ENCODE peak calls at places on chromosomes 3 and 15, in ten cellular contexts. R is choroid plexus epithelial cell, Q is IMR-90, M is GM06990, J is ascending aorta, H is GM12864, Z is mesendoderm, P is adipocyte, Y is upper lobe of right lung, U is GM23248. T is an unnamed sample.

GRCh38 chr3:53845103-53845880 is 927 bp downstream of the CHDH start:
- DNase-seq in J (peak; percentile 74), U (peak; percentile 63), Q (peak; percentile 13), H (no peak), Y (peak; percentile 86), M (no peak), Z (peak; percentile 94), R (peak; percentile 41), P (peak; percentile 82), T (peak; percentile 67)

GRCh38 chr3:188729422-188729821 is 442.3 kb upstream of the TPRG1 start:
- DNase-seq in U (no peak), P (no peak), Y (no peak), R (no peak), M (no peak), Q (no peak), Z (no peak), J (no peak), H (no peak), T (no peak)

GRCh38 chr3:18189651-18190050 is 235.5 kb downstream of the SATB1 start:
- DNase-seq in M (no peak), P (peak; percentile 52), H (no peak), Z (no peak), J (no peak), Y (no peak), U (peak; percentile 78), R (peak; percentile 64), Q (peak; percentile 19), T (peak; percentile 8)

GRCh38 chr15:40082195-40082868 is 26.3 kb downstream of the BMF start:
- DNase-seq in Y (no peak), P (no peak), U (no peak), J (no peak), Z (no peak), R (no peak), H (no peak), M (no peak), Q (no peak), T (no peak)

GRCh38 chr3:141092663-141093062 is 41.5 kb downstream of the SPSB4 start:
- DNase-seq in R (no peak), J (no peak), P (no peak), Q (no peak), H (no peak), Y (no peak), U (no peak), Z (no peak), M (no peak), T (no peak)

GRCh38 chr15:38084289-38084688 is 149.8 kb downstream of the TMCO5A start:
- DNase-seq in Y (no peak), Z (no peak), P (no peak), M (peak; percentile 66), H (peak; percentile 60), R (peak; percentile 61), J (no peak), Q (peak; percentile 48), U (peak; percentile 50), T (peak; percentile 65)

GRCh38 chr3:123559040-123559861 is 25.6 kb downstream of the HACD2 start:
- DNase-seq in H (no peak), Y (no peak), U (peak; percentile 77), P (peak; percentile 84), Q (peak; percentile 64), Z (peak; percentile 42), R (peak; percentile 79), J (no peak), M (peak; percentile 10), T (peak; percentile 74)

GRCh38 chr3:195023989-195024388 is 247.0 kb downstream of the XXYLT1 start:
- DNase-seq in P (no peak), H (no peak), J (no peak), Z (no peak), Q (no peak), Y (peak; percentile 3), R (no peak), M (no peak), U (no peak), T (no peak)

GRCh38 chr3:171792549-171792948 is 17.7 kb downstream of the PLD1 start:
- DNase-seq in Q (no peak), H (no peak), M (no peak), P (no peak), U (no peak), Y (no peak), R (no peak), Z (no peak), J (no peak), T (no peak)

GRCh38 chr3:183385698-183386590 is 42.5 kb downstream of the MCF2L2 start:
- DNase-seq in J (peak; percentile 71), Y (no peak), M (peak; percentile 28), R (peak; percentile 90), H (peak; percentile 33), Z (peak; percentile 75), U (peak; percentile 85), Q (peak; percentile 71), P (peak; percentile 91), T (peak; percentile 86)

GRCh38 chr3:37989821-37990480 is 635 bp upstream of the VILL start:
- DNase-seq in U (no peak), R (no peak), Y (peak; percentile 46), Z (no peak), H (no peak), Q (no peak), J (no peak), M (no peak), P (no peak), T (no peak)

GRCh38 chr3:37991823-37992222 is 1.2 kb downstream of the VILL start:
- DNase-seq in R (no peak), Y (peak; percentile 57), M (no peak), P (no peak), Z (no peak), U (no peak), Q (no peak), J (no peak), H (no peak), T (no peak)

GRCh38 chr3:37992271-37993066 is 1.9 kb downstream of the VILL start:
- DNase-seq in H (no peak), Y (peak; percentile 61), J (no peak), Q (no peak), U (no peak), P (no peak), M (no peak), R (no peak), Z (peak; percentile 36), T (peak; percentile 63)

GRCh38 chr3:37990527-37990926 is at the start of gene VILL:
- DNase-seq in H (no peak), J (no peak), U (no peak), Z (no peak), R (no peak), Y (peak; percentile 76), Q (no peak), M (no peak), P (no peak), T (peak; percentile 82)

DNA sequence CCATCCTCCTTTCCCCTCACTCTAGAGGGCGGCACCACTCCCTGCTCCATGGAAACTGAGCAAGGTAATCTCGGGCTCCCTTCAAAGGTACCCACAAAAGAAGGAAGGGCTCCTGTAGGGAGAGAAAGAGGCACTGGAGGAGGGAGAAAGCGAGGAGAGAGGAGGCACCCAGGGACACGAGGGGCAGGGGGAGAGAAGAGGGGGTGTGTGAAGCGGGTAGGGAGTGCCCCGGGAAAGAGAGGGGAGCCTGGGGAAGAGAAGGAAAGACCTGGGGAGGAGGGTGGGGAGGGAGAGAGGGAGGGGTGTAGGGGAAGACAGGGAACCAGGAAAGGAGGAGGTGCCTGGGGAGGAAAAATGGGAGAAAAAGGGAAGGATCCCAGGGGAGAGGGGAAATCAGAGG is 523 bp downstream of the VILL start:
- DNase-seq in J (no peak), Q (no peak), Z (no peak), U (no peak), M (no peak), H (no peak), P (no peak), R (no peak), Y (peak; percentile 43), T (no peak)
- H3K4me3 ChIP-seq in J (no peak overlapping the region), Q (no peak overlapping the region), Z (no peak overlapping the region), U (no peak overlapping the region), M (no peak overlapping the region), H (no peak overlapping the region), P (no peak overlapping the region), R (no peak overlapping the region), Y (no peak overlapping the region), T (no peak overlapping the region)

DNA sequence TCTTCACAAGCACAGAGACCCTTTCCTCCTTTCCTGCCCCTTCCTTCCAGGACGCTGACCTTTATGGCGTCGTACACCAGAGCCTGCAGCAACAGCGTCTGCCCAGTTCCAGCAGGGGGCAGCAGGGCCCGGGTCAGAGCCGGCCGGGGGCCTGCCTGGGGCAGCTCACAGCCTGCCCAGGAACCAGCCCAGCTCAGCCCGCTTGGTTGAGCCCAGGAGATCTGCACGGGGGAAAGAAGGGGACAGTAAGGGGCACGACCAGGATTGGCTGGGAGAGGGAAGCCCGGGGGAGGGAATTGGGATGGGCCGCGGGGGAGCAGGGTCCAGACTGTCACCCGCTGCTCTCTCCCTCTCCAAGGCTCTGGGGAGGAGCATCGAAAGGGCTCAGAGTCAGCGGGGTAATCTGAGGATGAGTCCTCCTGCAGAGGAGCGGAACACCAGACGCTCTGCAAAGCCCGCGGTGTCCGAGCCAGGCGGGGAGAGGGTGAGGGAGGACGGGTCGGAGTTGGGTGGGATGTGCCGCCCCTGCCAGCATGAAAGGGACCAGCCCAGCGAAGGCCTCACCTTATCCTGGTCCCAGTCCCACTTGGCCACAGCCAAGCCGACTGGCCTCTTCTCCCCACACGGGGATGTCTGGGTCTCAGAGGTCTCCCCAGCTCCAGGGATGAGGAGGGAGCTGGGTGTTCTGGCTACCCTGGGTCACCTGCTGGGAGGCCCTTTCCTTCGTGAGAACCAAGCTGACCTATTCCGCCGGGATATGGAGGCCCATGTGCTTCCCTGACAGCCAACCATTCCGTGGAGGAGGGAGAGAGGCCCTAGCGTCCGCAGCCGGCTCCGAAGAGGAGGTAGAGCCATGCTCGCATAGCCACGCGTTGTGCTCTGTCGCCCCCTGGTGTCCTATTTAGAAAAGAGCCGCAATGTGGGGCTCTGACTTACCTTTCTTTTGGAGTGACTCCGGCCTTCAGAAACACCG is 7.4 kb upstream of the IGDCC3 start:
- DNase-seq in Z (peak; percentile 97), J (peak; percentile 87), Y (peak; percentile 88), H (peak; percentile 39), R (peak; percentile 91), U (peak; percentile 87), M (peak; percentile 68), P (peak; percentile 95), Q (peak; percentile 69), T (peak; percentile 85)
- H3K4me3 ChIP-seq in Z (no peak overlapping the region), J (peak overlapping the region; percentile 25), Y (peak overlapping the region; percentile 27), H (peak overlapping the region; percentile 10), R (peak overlapping the region; percentile 39), U (no peak overlapping the region), M (peak overlapping the region; percentile 50), P (no peak overlapping the region), Q (no peak overlapping the region), T (peak overlapping the region; percentile 38)

DNA sequence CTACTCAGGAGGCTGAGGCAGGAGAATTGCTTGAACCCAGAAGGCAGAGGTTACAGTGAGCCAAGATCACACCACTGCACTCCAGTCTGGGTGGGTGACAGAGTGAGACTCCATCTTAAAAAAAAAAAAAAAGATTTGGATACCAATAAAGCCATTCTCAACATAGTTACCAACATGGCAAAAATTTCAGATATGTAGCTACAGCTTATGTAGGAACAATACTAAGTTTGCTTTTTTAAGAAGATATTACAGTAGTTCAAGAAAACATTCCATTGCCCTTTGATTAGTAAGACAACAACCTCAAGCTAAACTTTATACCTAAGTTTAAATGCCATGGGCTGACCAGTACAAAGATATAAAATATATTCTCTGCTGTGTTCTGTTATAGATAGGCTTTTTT is 34.4 kb downstream of the ZNF106 start:
- DNase-seq in R (peak; percentile 19), Q (no peak), P (peak; percentile 35), Y (no peak), M (no peak), J (no peak), U (peak; percentile 26), H (no peak), Z (no peak), T (no peak)
- H3K4me3 ChIP-seq in R (peak overlapping the region; percentile 55), Q (no peak overlapping the region), P (peak overlapping the region; percentile 83), Y (peak overlapping the region; percentile 40), M (no peak overlapping the region), J (peak overlapping the region; percentile 38), U (peak overlapping the region; percentile 55), H (no peak overlapping the region), Z (no peak overlapping the region), T (no peak overlapping the region)

GRCh38 chr3:159762238-159762637 is 226.4 kb upstream of the IL12A start:
- DNase-seq in Z (peak; percentile 72), J (no peak), M (no peak), Y (no peak), H (no peak), U (peak; percentile 61), Q (no peak), P (peak; percentile 58), R (no peak), T (peak; percentile 76)
- H3K4me3 ChIP-seq in Z (no peak overlapping the region), J (peak overlapping the region; percentile 69), M (no peak overlapping the region), Y (no peak overlapping the region), H (no peak overlapping the region), U (peak overlapping the region; percentile 89), Q (no peak overlapping the region), P (no peak overlapping the region), R (no peak overlapping the region), T (peak overlapping the region; percentile 76)

T was measured in PC-3.